ENCODE peak calls at places on chromosomes 2 and 18, in four cellular contexts. One of them, this sample, is unnamed.

GRCh38 chr2:241391892-241392665 is 36.0 kb downstream of the FARP2 start:
- DNase-seq in HepG2: peak; percentile 73
- DNase-seq in K562: no peak
- DNase-seq in HEK293T: peak; percentile 22
- DNase-seq in this sample: peak; percentile 27

GRCh38 chr2:70498054-70498453 is 55.6 kb downstream of the TGFA start:
- DNase-seq in K562: no peak
- DNase-seq in HepG2: peak; percentile 61
- DNase-seq in HEK293T: peak; percentile 28
- DNase-seq in this sample: no peak

GRCh38 chr2:171655584-171655983 is 31.7 kb upstream of the DYNC1I2 start:
- DNase-seq in HEK293T: no peak
- DNase-seq in HepG2: no peak
- DNase-seq in K562: no peak
- DNase-seq in this sample: no peak

GRCh38 chr2:157427003-157427921 is 16.6 kb downstream of the CYTIP start:
- DNase-seq in K562: no peak
- DNase-seq in HepG2: no peak
- DNase-seq in HEK293T: no peak
- DNase-seq in this sample: no peak

GRCh38 chr2:6975988-6976387 is 58.8 kb downstream of the RNF144A start:
- DNase-seq in K562: no peak
- DNase-seq in HEK293T: no peak
- DNase-seq in HepG2: peak; percentile 32
- DNase-seq in this sample: no peak

GRCh38 chr2:239310401-239311061 is 90.3 kb downstream of the HDAC4 start:
- DNase-seq in HepG2: no peak
- DNase-seq in K562: no peak
- DNase-seq in HEK293T: no peak
- DNase-seq in this sample: no peak

GRCh38 chr2:223774193-223774592 is 63.2 kb downstream of the AP1S3 start:
- DNase-seq in HEK293T: no peak
- DNase-seq in HepG2: no peak
- DNase-seq in K562: no peak
- DNase-seq in this sample: no peak

GRCh38 chr2:129744141-129744540 is 235.3 kb upstream of the RAB6C start:
- DNase-seq in HEK293T: no peak
- DNase-seq in HepG2: no peak
- DNase-seq in K562: no peak
- DNase-seq in this sample: no peak

GRCh38 chr2:212083492-212083891 is 455.1 kb downstream of the ERBB4 start:
- DNase-seq in HEK293T: no peak
- DNase-seq in HepG2: no peak
- DNase-seq in K562: no peak
- DNase-seq in this sample: no peak

GRCh38 chr2:240947176-240947575 is 41.0 kb downstream of the CROCC2 start:
- DNase-seq in HEK293T: no peak
- DNase-seq in HepG2: no peak
- DNase-seq in K562: no peak
- DNase-seq in this sample: no peak

GRCh38 chr2:85501244-85501643 is 37.7 kb upstream of the MAT2A start:
- DNase-seq in K562: peak; percentile 48
- DNase-seq in HEK293T: no peak
- DNase-seq in HepG2: peak; percentile 30
- DNase-seq in this sample: peak; percentile 28

GRCh38 chr2:202249864-202250263 is 11.5 kb upstream of the SUMO1 start:
- DNase-seq in HEK293T: no peak
- DNase-seq in HepG2: no peak
- DNase-seq in K562: no peak
- DNase-seq in this sample: peak; percentile 70

GRCh38 chr2:238868067-238868524 is 20.2 kb downstream of the TWIST2 start:
- DNase-seq in K562: no peak
- DNase-seq in HepG2: no peak
- DNase-seq in HEK293T: no peak
- DNase-seq in this sample: no peak

GRCh38 chr2:240095556-240096523 is 40.3 kb downstream of the COPS9 start:
- DNase-seq in HepG2: no peak
- DNase-seq in K562: no peak
- DNase-seq in HEK293T: no peak
- DNase-seq in this sample: peak; percentile 63

GRCh38 chr2:28753043-28753683 is 1.5 kb downstream of the PPP1CB start:
- DNase-seq in HEK293T: peak; percentile 22
- DNase-seq in K562: peak; percentile 20
- DNase-seq in HepG2: peak; percentile 69
- DNase-seq in this sample: no peak

GRCh38 chr2:117930775-117931174 is 83.1 kb downstream of the CCDC93 start:
- DNase-seq in K562: no peak
- DNase-seq in HEK293T: no peak
- DNase-seq in HepG2: no peak
- DNase-seq in this sample: no peak

GRCh38 chr2:133970641-133971040 is 283.2 kb upstream of the MGAT5 start:
- DNase-seq in HepG2: no peak
- DNase-seq in K562: no peak
- DNase-seq in HEK293T: no peak
- DNase-seq in this sample: no peak

GRCh38 chr2:3641841-3642421 is 16.1 kb upstream of the ALLC start:
- DNase-seq in HepG2: no peak
- DNase-seq in HEK293T: no peak
- DNase-seq in K562: no peak
- DNase-seq in this sample: no peak

DNA sequence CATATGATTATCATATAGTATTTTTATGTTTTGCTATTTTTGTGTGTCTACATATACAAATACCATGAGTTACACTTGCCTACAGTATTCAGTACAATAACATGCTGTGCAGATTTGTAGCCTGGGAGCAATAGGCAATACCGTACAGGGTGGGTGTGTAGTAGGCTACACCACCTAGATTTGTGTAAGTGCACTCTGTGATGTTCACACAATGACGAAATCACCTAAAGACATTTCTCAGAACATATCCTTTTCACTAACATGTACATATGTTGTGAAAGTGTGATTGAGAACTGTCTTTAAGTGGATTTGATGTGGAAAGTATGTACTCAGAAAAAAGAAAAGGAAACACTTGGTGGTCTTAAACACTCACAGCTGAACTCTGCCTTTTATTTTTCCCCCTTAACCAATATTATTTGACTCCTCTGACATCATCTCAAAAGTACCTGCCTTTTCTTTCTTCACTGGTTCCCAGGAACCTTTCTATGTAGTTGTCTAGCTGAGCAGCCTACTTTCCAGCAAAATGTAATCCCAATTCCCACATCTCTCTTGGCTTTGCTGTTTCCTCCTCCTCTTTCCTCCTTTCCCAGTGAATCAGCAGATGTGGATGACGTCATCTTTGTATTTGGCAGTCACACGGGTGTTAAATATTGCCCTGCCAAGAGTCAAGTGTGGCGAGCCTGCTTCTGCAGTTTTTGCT is 47.7 kb downstream of the OSBPL6 start:
- DNase-seq in HepG2: no peak
- DNase-seq in HEK293T: peak; percentile 48
- DNase-seq in K562: peak; percentile 33
- DNase-seq in this sample: no peak
- TF ChIP-seq ELF4 in HepG2: no peak
- TF ChIP-seq ELF4 in HEK293T: no peak
- TF ChIP-seq ELF4 in K562: no peak
- TF ChIP-seq ELF4 in this sample: no peak

GRCh38 chr2:98828369-98828744 is 97.4 kb upstream of the MGAT4A start:
- DNase-seq in HEK293T: no peak
- DNase-seq in K562: no peak
- DNase-seq in HepG2: no peak
- DNase-seq in this sample: no peak
- TF ChIP-seq ELF4 in HEK293T: no peak
- TF ChIP-seq ELF4 in K562: no peak
- TF ChIP-seq ELF4 in HepG2: no peak
- TF ChIP-seq ELF4 in this sample: no peak

GRCh38 chr2:56008661-56009411 is 85.3 kb upstream of the EFEMP1 start:
- DNase-seq in HepG2: no peak
- DNase-seq in K562: no peak
- DNase-seq in HEK293T: no peak
- DNase-seq in this sample: peak; percentile 66
- TF ChIP-seq ELF4 in HepG2: no peak
- TF ChIP-seq ELF4 in K562: no peak
- TF ChIP-seq ELF4 in HEK293T: no peak
- TF ChIP-seq ELF4 in this sample: no peak

DNA sequence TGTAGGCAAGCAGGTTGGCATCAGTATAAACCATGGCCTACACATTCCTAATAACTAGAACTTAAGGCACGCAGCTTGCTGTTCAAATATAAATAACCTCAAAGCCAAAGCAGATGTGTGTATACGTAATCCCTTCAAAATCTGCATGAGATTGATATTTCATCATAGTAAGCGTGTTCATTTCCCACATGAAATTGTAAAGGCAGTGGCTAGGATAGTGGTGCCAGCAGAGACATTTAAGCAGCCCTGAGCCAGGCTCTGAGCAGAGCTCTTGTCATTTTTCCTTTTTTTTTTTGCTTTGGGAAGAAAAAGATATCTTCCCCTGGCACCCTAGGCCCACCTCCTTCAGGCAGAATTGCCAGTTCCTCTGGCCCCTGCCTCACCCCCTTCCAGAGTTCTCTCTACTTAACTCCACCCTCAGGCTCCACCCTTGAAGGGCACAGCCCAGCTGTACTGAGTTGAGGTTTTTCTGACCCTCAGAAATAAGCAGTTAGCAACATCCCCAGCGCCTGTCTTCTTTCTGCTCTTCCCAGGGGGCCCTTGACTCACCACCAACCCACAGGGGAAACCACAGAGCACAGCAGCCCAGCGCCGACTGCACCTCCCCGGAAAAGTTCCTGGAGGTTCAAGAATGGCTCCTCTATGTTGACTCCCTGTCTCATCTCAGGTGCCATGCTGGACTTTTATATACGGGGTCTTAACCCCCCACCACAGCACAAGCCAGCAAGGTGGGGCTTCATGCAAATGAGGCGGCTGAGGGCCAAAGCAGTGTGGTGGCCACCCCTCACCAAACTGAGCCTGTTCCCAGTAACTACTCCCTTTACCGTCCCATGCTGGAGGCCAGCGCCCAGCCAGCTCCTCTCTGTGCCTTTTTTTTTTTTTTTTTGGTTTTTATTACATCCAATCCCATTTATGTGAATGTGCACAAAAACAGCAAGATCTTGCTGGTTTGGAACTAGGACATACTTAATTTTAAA is 84.7 kb downstream of the EHD3 start:
- DNase-seq in HEK293T: no peak
- DNase-seq in K562: no peak
- DNase-seq in HepG2: no peak
- DNase-seq in this sample: no peak
- TF ChIP-seq ELF4 in HEK293T: no peak
- TF ChIP-seq ELF4 in K562: no peak
- TF ChIP-seq ELF4 in HepG2: no peak
- TF ChIP-seq ELF4 in this sample: no peak

DNA sequence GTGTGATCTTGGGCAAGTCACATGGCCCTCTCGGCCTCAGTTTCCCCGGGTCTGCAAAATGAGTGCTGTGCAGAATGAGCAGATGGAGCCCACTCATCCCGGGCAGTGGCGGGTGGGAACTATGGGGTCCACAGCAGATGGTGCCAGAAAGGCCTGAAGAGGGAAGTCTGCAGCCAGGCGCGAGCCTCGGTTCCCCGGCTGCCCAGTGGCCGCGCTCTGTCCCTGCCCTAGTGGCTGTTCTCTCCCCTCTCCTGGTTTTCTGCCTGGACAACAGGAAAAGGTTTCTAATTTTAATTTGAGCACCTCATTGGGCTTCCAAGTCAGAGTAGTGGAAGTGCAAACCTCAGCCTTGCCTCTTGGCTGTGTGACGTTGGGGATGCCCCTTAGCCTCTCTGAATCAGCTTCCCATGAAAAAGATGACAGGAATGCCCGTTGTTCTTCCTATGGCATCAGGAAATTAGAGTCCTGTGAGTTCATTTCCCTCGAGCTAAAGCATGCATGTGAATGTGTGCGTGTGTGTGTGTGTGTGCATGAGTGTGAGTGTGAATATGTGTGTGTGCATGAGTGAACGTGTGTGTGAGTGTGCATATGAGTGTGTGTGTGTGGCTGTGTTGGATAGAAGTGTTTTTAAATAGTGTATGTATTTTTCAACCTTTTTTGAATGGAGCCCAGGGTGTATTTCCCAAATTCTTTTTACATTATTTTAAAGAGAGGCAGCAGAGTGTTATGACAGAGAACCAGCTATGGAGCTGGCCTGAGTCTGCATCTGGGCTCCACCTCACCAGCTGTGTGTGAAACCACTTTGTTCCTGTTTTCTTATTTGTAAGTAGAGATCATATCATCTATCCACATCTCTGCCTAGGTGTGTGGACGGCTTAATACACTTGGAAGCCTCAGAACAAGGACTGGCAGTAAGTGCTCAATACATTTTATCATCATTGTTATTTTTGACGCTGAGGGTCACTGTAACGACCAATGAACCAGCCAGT is 41.3 kb downstream of the RRM2 start:
- DNase-seq in K562: no peak
- DNase-seq in HEK293T: no peak
- DNase-seq in HepG2: no peak
- DNase-seq in this sample: no peak
- TF ChIP-seq ELF4 in K562: no peak
- TF ChIP-seq ELF4 in HEK293T: no peak
- TF ChIP-seq ELF4 in HepG2: no peak
- TF ChIP-seq ELF4 in this sample: no peak

DNA sequence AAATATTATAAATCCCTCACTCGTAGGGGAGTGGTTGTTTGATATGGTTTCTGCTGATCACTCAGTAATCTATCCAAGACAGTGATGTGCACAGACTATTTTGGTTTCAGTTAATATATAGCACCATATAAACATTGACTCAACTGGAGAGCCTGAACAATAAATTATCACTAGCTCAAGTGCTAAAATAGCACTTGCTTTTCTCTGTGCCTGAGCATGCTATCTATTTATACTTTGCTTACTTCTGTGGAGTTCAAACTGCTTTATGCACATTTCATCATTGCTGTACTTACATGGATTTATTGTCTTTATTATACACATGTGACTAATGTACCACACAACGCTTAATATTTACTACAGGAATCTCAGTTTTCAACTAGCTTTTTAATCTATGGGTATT is 133.6 kb downstream of the BCL2 start:
- DNase-seq in HEK293T: no peak
- DNase-seq in HepG2: no peak
- DNase-seq in K562: no peak
- DNase-seq in this sample: no peak
- TF ChIP-seq ELF4 in HEK293T: no peak
- TF ChIP-seq ELF4 in HepG2: no peak
- TF ChIP-seq ELF4 in K562: no peak
- TF ChIP-seq ELF4 in this sample: no peak

GRCh38 chr2:63078852-63079606 is 28.4 kb downstream of the OTX1 start:
- DNase-seq in K562: peak; percentile 31
- DNase-seq in HepG2: peak; percentile 61
- DNase-seq in HEK293T: peak; percentile 28
- DNase-seq in this sample: peak; percentile 72
- TF ChIP-seq ELF4 in K562: no peak
- TF ChIP-seq ELF4 in HepG2: no peak
- TF ChIP-seq ELF4 in HEK293T: no peak
- TF ChIP-seq ELF4 in this sample: no peak

GRCh38 chr2:159090514-159091201 is 122.2 kb downstream of the TANC1 start:
- DNase-seq in K562: no peak
- DNase-seq in HepG2: no peak
- DNase-seq in HEK293T: no peak
- DNase-seq in this sample: no peak
- TF ChIP-seq ELF4 in K562: no peak
- TF ChIP-seq ELF4 in HepG2: no peak
- TF ChIP-seq ELF4 in HEK293T: no peak
- TF ChIP-seq ELF4 in this sample: no peak